ENCODE peak calls at places on chromosome 19, in five cellular contexts. W is osteocyte; A is thoracic aorta; Y is AG10803; M is activated naive CD8-positive, alpha-beta T cell treated with anti-CD3 and anti-CD28 coated beads, Interleukin-2, amount 10 ng/mL, durations not matched to agents 7 days and 5 days. P is an unnamed sample.

GRCh38 chr19:7257148-7258041 is 36.8 kb downstream of the INSR start:
- DNase-seq in W (no peak), Y (peak; percentile 35), A (peak; percentile 4), M (no peak), P (no peak)

GRCh38 chr19:18322318-18322758 is 538 bp downstream of the LSM4 start:
- DNase-seq in A (no peak), Y (peak; percentile 59), W (no peak), M (no peak), P (no peak)

GRCh38 chr19:277581-278165 is 13.5 kb downstream of the PLPP2 start:
- DNase-seq in W (peak; percentile 54), M (no peak), A (no peak), Y (no peak), P (no peak)

GRCh38 chr19:47848871-47849473 is 10.1 kb upstream of the TPRX2 start:
- DNase-seq in W (no peak), A (no peak), Y (peak; percentile 4), M (peak; percentile 51), P (no peak)

GRCh38 chr19:11598746-11599145 is 1.5 kb downstream of the ZNF627 start:
- DNase-seq in W (no peak), Y (no peak), A (no peak), M (no peak), P (no peak)

GRCh38 chr19:1290699-1291651 is 5.3 kb downstream of the EFNA2 start:
- DNase-seq in W (no peak), A (no peak), M (no peak), Y (no peak), P (no peak)

GRCh38 chr19:41328157-41328817 is 18.3 kb downstream of the CCDC97 start:
- DNase-seq in W (no peak), A (no peak), Y (no peak), M (peak; percentile 56), P (no peak)

GRCh38 chr19:6014551-6015135 is 36.7 kb upstream of the RANBP3 start:
- DNase-seq in M (no peak), Y (no peak), W (no peak), A (no peak), P (no peak)

GRCh38 chr19:14477417-14478112 is 2.4 kb upstream of the PTGER1 start:
- DNase-seq in A (no peak), W (no peak), M (no peak), Y (no peak), P (no peak)

GRCh38 chr19:8305798-8306197 is 2.4 kb downstream of the CD320 start:
- DNase-seq in M (no peak), Y (no peak), W (peak; percentile 68), A (no peak), P (no peak)

GRCh38 chr19:56597696-56598095 is 2.6 kb downstream of the ZNF71 start:
- DNase-seq in Y (no peak), W (no peak), A (no peak), M (no peak), P (no peak)

GRCh38 chr19:43606569-43607229 is 5.2 kb upstream of the SRRM5 start:
- DNase-seq in Y (no peak), M (no peak), W (no peak), A (no peak), P (no peak)

GRCh38 chr19:2041436-2041685 is 9.7 kb downstream of the MKNK2 start:
- DNase-seq in M (no peak), W (no peak), A (no peak), Y (no peak), P (no peak)

GRCh38 chr19:3818918-3819317 is 32.7 kb upstream of the MATK start:
- DNase-seq in W (no peak), Y (no peak), A (no peak), M (no peak), P (no peak)

GRCh38 chr19:33758541-33759013 is 38.1 kb upstream of the KCTD15 start:
- DNase-seq in A (no peak), Y (no peak), M (no peak), W (no peak), P (no peak)

GRCh38 chr19:42290523-42291436 is 11.2 kb upstream of the PRR19 start:
- DNase-seq in A (no peak), Y (no peak), M (peak; percentile 64), W (peak; percentile 85), P (no peak)

GRCh38 chr19:32450217-32450616 is 44.6 kb downstream of the DPY19L3 start:
- DNase-seq in Y (no peak), M (no peak), W (no peak), A (no peak), P (no peak)

GRCh38 chr19:58560007-58560887 is 1.8 kb upstream of the UBE2M start:
- DNase-seq in W (no peak), Y (no peak), A (no peak), M (no peak), P (no peak)

GRCh38 chr19:13102666-13103584 is at the start of gene LYL1:
- DNase-seq in M (peak; percentile 63), W (peak; percentile 83), Y (no peak), A (no peak), P (peak; percentile 89)

GRCh38 chr19:49553451-49554271 is 25.9 kb downstream of the RCN3 start:
- DNase-seq in Y (peak; percentile 63), W (no peak), M (no peak), A (no peak), P (no peak)

GRCh38 chr19:46728693-46729339 is 11.9 kb upstream of the PRKD2 start:
- DNase-seq in W (no peak), A (no peak), Y (peak; percentile 43), M (peak; percentile 92), P (no peak)

GRCh38 chr19:19404879-19405860 is at the start of gene GATAD2A:
- DNase-seq in A (peak; percentile 75), W (peak; percentile 97), M (peak; percentile 98), Y (peak; percentile 94), P (peak; percentile 97)